ENCODE peak calls at places on chromosome 10, in four cellular contexts. G is left lung, B is WERI-Rb-1, L is stomach. F is an unnamed sample.

GRCh38 chr10:47164126-47164799 is 135.7 kb upstream of the GDF10 start:
- DNase-seq in G (no peak), B (no peak), L (no peak), F (no peak)

GRCh38 chr10:70381491-70382421 is 669 bp downstream of the LRRC20 start:
- DNase-seq in G (no peak), B (peak; percentile 92), L (peak; percentile 39), F (no peak)

GRCh38 chr10:33661580-33662269 is 327.3 kb upstream of the NRP1 start:
- DNase-seq in G (peak; percentile 85), B (no peak), L (peak; percentile 26), F (peak; percentile 79)

GRCh38 chr10:132548869-132549268 is 11.3 kb downstream of the INPP5A start:
- DNase-seq in G (no peak), B (no peak), L (peak; percentile 24), F (no peak)

GRCh38 chr10:50417486-50417905 is 166.2 kb upstream of the ASAH2 start:
- DNase-seq in G (no peak), B (no peak), L (no peak), F (no peak)

GRCh38 chr10:69101451-69102095 is 13.7 kb downstream of the SRGN start:
- DNase-seq in G (peak; percentile 44), B (no peak), L (no peak), F (peak; percentile 38)

GRCh38 chr10:115706482-115707076 is 566.4 kb downstream of the GFRA1 start:
- DNase-seq in G (no peak), B (no peak), L (no peak), F (no peak)

GRCh38 chr10:70508912-70509366 is 30.4 kb downstream of the PALD1 start:
- DNase-seq in G (no peak), B (peak; percentile 26), L (peak; percentile 31), F (no peak)

GRCh38 chr10:101367569-101368453 is 13.8 kb downstream of the BTRC start:
- DNase-seq in G (no peak), B (no peak), L (no peak), F (no peak)

GRCh38 chr10:19638173-19638872 is 177.9 kb upstream of the PLXDC2 start:
- DNase-seq in G (peak; percentile 43), B (no peak), L (no peak), F (no peak)

GRCh38 chr10:113326160-113327111 is 226.4 kb upstream of the HABP2 start:
- DNase-seq in G (peak; percentile 52), B (peak; percentile 85), L (no peak), F (no peak)

GRCh38 chr10:70352401-70353097 is 29.9 kb downstream of the LRRC20 start:
- DNase-seq in G (no peak), B (no peak), L (no peak), F (no peak)

GRCh38 chr10:7337431-7338171 is 73.2 kb downstream of the SFMBT2 start:
- DNase-seq in G (no peak), B (no peak), L (no peak), F (no peak)

GRCh38 chr10:13338337-13339128 is 9.6 kb downstream of the SEPHS1 start:
- DNase-seq in G (no peak), B (no peak), L (no peak), F (no peak)

GRCh38 chr10:78310481-78311080 is 276.9 kb downstream of the RPS24 start:
- DNase-seq in G (no peak), B (no peak), L (no peak), F (peak; percentile 58)

GRCh38 chr10:36266923-36267322 is 624.8 kb upstream of the FZD8 start:
- DNase-seq in G (no peak), B (no peak), L (no peak), F (no peak)

GRCh38 chr10:94299417-94299816 is 63.3 kb downstream of the NOC3L start:
- DNase-seq in G (no peak), B (no peak), L (no peak), F (no peak)

GRCh38 chr10:29918623-29919400 is 140.6 kb downstream of the JCAD start:
- DNase-seq in G (no peak), B (no peak), L (peak; percentile 47), F (no peak)

GRCh38 chr10:13705526-13706169 is 118.9 kb downstream of the PRPF18 start:
- DNase-seq in G (no peak), B (no peak), L (no peak), F (no peak)

GRCh38 chr10:5613481-5613880 is 52.9 kb downstream of the ASB13 start:
- DNase-seq in G (no peak), B (no peak), L (no peak), F (no peak)
- H3K27ac ChIP-seq in G (no peak overlapping the region), B (no peak overlapping the region), L (peak overlapping the region; percentile 33), F (peak overlapping the region; percentile 96)

GRCh38 chr10:73591578-73591902 is 398 bp upstream of the USP54 start:
- DNase-seq in G (no peak), B (no peak), L (no peak), F (no peak)
- H3K27ac ChIP-seq in G (peak overlapping the region; percentile 71), B (no peak overlapping the region), L (peak overlapping the region; percentile 58), F (peak overlapping the region; percentile 57)

GRCh38 chr10:124604214-124605000 is 139.8 kb downstream of the FAM53B start:
- DNase-seq in G (no peak), B (no peak), L (no peak), F (no peak)
- H3K27ac ChIP-seq in G (no peak overlapping the region), B (no peak overlapping the region), L (no peak overlapping the region), F (no peak overlapping the region)

GRCh38 chr10:4982764-4983226 is 19.6 kb downstream of the AKR1C1 start:
- DNase-seq in G (no peak), B (no peak), L (peak; percentile 81), F (peak; percentile 73)

GRCh38 chr10:4983615-4984216 is 19.9 kb downstream of the AKR1C2 start:
- DNase-seq in G (no peak), B (no peak), L (no peak), F (no peak)

GRCh38 chr10:4981722-4982471 is 18.7 kb downstream of the AKR1C1 start:
- DNase-seq in G (no peak), B (peak; percentile 3), L (peak; percentile 74), F (no peak)

GRCh38 chr10:4978870-4979269 is 15.7 kb downstream of the AKR1C1 start:
- DNase-seq in G (no peak), B (no peak), L (no peak), F (no peak)

DNA sequence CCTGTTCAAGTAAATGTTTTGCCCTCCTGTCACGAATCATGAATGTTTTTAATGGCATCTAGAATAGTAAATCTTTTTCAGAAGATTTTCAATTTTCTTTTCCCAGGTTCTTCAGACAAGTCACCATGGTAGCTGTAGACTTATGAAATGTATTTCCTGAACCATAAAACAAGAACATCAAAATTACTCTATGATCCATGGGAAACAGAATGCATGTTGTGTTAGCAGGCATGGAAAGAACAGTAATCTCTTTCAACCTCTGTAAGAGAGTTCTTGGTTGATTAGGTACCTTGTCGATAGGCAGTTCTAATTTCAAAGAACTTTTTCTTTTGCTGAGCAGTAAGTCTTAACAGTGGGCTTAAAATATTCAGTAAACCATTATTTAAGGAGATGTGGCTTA is 17.6 kb downstream of the AKR1C1 start:
- DNase-seq in G (no peak), B (no peak), L (no peak), F (no peak)
- H3K27ac ChIP-seq in G (no peak overlapping the region), B (no peak overlapping the region), L (no peak overlapping the region), F (no peak overlapping the region)

GRCh38 chr10:119537953-119538630 is 4.4 kb downstream of the RGS10 start:
- DNase-seq in G (no peak), B (peak; percentile 15), L (no peak), F (no peak)
- H3K27ac ChIP-seq in G (no peak overlapping the region), B (peak overlapping the region; percentile 58), L (peak overlapping the region; percentile 9), F (peak overlapping the region; percentile 36)

GRCh38 chr10:89242840-89243586 is 8.6 kb downstream of the LIPA start:
- DNase-seq in G (no peak), B (no peak), L (no peak), F (no peak)
- H3K27ac ChIP-seq in G (peak overlapping the region; percentile 72), B (no peak overlapping the region), L (no peak overlapping the region), F (no peak overlapping the region)

DNA sequence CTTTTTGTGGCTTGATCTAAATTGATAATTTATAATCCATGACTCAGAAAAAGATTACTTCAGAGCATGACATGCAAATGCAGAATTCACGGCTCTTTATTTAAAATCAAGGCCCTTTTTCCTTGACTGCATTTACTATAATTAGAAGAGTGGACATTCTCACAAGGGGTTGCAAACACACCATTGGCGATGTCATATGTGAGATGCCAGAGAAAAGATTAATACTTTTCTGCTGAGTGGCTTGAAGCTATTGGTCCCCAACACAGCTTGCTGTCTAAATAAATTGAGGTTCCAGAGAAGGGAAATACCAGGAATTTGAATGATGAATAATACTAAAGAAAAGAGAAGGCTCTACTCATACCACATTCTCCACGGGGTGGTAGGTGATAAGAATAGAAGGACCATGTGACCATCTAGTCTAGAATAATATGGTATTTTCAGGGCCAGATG is 78.7 kb upstream of the ARID5B start:
- DNase-seq in G (no peak), B (no peak), L (no peak), F (no peak)
- H3K27ac ChIP-seq in G (no peak overlapping the region), B (no peak overlapping the region), L (no peak overlapping the region), F (no peak overlapping the region)

DNA sequence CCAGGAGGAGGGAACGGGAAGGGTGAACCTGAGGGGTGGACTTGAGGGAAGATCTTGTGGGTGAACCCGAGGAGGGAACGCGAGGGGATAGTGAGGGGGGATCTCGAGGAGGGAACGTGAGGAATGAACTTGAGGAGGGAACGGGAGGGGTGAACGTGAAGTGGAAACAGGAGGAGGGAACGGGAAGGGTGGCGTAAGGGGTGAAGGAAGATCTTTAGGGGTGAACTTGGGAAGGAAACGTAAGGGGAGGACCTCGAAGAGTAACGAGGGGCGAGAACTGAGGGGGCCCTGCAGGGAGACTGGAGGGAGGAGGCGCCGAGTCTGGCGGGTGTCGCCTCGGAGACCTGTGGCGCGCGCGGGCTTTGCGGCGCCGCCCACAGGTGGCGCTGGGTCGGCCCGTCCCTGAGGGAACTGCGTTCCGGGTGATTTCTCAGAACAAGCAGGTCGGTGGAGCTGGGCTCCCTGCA is 677 bp downstream of the MYO3A start:
- DNase-seq in G (no peak), B (peak; percentile 52), L (no peak), F (no peak)
- H3K27ac ChIP-seq in G (no peak overlapping the region), B (peak overlapping the region; percentile 80), L (no peak overlapping the region), F (no peak overlapping the region)

GRCh38 chr10:91617073-91617580 is 15.7 kb downstream of the PPP1R3C start:
- DNase-seq in G (no peak), B (no peak), L (no peak), F (no peak)
- H3K27ac ChIP-seq in G (no peak overlapping the region), B (no peak overlapping the region), L (no peak overlapping the region), F (no peak overlapping the region)

DNA sequence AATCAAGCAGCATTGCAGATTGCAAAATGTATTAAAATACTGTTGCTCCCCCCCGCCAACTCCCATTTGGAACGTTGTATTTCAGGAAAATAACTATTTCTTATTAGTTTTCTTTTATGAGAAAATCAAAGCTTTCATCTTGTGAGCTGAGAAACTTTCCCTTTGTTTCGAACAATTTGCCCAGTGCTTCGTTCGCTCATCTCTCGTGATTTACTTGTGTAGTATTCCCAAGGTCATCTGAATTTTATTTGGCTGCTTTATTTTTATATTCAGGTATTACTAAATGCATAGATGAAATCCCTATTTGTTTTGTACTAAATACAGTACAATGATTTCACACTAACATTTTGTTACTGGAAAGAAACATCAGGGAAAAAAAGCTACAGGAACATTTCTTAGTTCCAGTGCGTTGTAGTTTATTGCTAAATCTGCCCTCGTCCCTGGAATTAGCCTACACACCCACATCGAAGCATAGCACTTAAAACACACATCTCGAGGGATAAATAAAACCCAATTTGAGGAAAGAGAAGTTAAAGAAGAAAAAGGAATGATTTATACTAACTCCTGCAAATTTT is 12.0 kb upstream of the EBLN1 start:
- DNase-seq in G (no peak), B (no peak), L (no peak), F (no peak)
- H3K27ac ChIP-seq in G (peak overlapping the region; percentile 16), B (peak overlapping the region; percentile 88), L (no peak overlapping the region), F (peak overlapping the region; percentile 94)